ENCODE peak calls at places on chromosome 21, in five cellular contexts. S is heart left ventricle, V is keratinocyte, K is hepatocyte, I is pancreas. N is an unnamed sample.

GRCh38 chr21:37198989-37199924 is 67.9 kb downstream of the VPS26C start:
- DNase-seq in S (no peak), V (no peak), K (no peak), I (no peak), N (no peak)

GRCh38 chr21:45258476-45258875 is 29.2 kb downstream of the POFUT2 start:
- DNase-seq in S (no peak), V (no peak), K (no peak), I (peak; percentile 8), N (peak; percentile 64)

GRCh38 chr21:23578027-23578426 is 2029.3 kb downstream of the MRPL39 start:
- DNase-seq in S (no peak), V (no peak), K (no peak), I (no peak), N (no peak)

GRCh38 chr21:29299906-29300546 is 1.3 kb downstream of the BACH1 start:
- DNase-seq in S (peak; percentile 70), V (peak; percentile 92), K (peak; percentile 82), I (peak; percentile 30), N (peak; percentile 86)

GRCh38 chr21:30072496-30072895 is 94.1 kb downstream of the CLDN17 start:
- DNase-seq in S (no peak), V (peak; percentile 7), K (peak; percentile 58), I (peak; percentile 17), N (no peak)

GRCh38 chr21:29164330-29164942 is 34.0 kb downstream of the MAP3K7CL start:
- DNase-seq in S (no peak), V (no peak), K (peak; percentile 75), I (no peak), N (no peak)

GRCh38 chr21:33480481-33481103 is 818 bp upstream of the TMEM50B start:
- DNase-seq in S (no peak), V (no peak), K (no peak), I (no peak), N (no peak)

GRCh38 chr21:28230559-28230958 is 762.1 kb downstream of the LTN1 start:
- DNase-seq in S (no peak), V (no peak), K (no peak), I (no peak), N (no peak)

GRCh38 chr21:25186278-25186677 is 421.0 kb downstream of the MRPL39 start:
- DNase-seq in S (no peak), V (no peak), K (no peak), I (no peak), N (no peak)

GRCh38 chr21:34517491-34518245 is 5.7 kb upstream of the KCNE1 start:
- DNase-seq in S (no peak), V (no peak), K (no peak), I (no peak), N (no peak)

GRCh38 chr21:27831177-27831576 is 864.3 kb upstream of the ADAMTS5 start:
- DNase-seq in S (no peak), V (no peak), K (no peak), I (no peak), N (no peak)

GRCh38 chr21:42636931-42637601 is 16.4 kb upstream of the PDE9A start:
- DNase-seq in S (peak; percentile 10), V (no peak), K (no peak), I (no peak), N (peak; percentile 43)

GRCh38 chr21:25334046-25334730 is 273.1 kb downstream of the MRPL39 start:
- DNase-seq in S (no peak), V (no peak), K (no peak), I (no peak), N (no peak)

GRCh38 chr21:29318354-29318753 is 19.6 kb downstream of the BACH1 start:
- DNase-seq in S (no peak), V (no peak), K (no peak), I (peak; percentile 42), N (no peak)

DNA sequence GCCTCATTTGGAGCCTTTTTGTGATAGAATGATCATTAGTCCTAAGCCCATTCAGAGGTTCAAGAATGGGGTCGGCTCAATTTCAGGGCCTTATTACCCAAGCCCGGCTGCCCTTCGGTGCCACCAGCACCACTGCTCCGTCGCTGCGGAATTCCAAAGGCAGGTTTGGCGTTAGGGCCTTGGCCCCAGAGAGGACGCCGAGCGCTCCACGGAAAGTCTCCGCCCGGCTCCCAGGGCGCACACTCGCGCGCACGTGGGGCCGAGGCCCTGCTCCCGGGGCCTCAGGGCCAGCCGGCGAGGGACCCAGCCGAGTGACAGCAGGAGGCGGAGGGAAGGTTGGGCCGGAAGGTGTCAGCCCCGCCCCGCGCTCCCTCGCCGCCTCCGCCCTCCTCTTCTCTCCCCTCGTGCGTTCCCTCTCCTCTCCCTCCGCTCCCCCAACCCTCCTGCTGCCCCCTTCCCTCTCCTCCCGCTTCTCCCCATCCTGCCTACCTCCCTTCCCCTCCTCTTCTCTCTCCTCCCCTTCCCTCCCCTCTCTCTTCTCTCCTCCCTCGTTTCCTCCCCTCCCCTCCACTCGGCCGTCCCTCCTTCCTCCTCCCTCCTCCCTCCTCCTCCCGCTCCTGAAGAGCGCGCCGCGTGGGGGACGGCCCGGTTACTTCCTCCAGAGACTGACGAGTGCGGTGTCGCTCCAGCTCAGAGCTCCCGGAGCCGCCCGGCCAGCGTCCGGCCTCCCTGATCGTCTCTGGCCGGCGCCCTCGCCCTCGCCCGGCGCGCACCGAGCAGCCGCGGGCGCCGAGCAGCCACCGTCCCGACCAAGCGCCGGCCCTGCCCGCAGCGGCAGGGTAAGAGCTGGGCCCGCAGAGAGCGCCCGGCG is at the start of gene ETS2:
- DNase-seq in S (peak; percentile 96), V (no peak), K (peak; percentile 96), I (peak; percentile 87), N (peak; percentile 97)
- H3K36me3 ChIP-seq in S (no peaks in the 10 kb centered on the region), V (peaks cover 19% of the 10 kb centered on the region), K (no peaks in the 10 kb centered on the region), I (no peaks in the 10 kb centered on the region), N (peaks cover 23% of the 10 kb centered on the region)

DNA sequence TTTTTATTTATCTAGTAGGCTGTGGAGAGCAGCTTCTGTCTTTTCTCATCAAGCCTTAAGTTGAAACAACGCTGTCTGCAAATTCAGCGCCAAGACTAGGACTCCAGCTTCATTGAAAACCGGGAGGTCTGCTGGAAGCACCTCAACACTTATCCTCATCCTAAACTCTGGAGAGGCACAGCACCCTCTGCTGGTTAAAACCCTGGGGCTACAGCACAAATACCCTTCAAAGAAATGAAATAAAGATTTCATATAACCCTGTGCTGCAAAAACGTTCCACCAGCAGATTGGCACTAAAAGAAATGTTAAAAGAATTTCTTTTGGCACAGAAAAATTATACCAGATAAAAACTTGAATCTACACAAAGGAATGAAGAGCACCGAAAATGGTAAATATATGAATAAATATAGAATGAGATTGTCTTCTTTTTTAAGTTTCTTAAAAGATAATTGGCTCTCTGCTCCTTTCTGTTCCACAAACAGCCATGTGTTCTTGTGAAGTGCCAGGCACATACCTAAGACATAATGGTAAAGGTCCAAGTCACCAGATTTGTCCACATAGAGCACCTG is 227.7 kb upstream of the SAMSN1 start:
- DNase-seq in S (no peak), V (no peak), K (peak; percentile 35), I (peak; percentile 65), N (peak; percentile 63)
- TF ChIP-seq CTCF in S (peak; percentile 40), V (peak; percentile 53), K (peak; percentile 47), I (peak; percentile 35), N (peak; percentile 76)

DNA sequence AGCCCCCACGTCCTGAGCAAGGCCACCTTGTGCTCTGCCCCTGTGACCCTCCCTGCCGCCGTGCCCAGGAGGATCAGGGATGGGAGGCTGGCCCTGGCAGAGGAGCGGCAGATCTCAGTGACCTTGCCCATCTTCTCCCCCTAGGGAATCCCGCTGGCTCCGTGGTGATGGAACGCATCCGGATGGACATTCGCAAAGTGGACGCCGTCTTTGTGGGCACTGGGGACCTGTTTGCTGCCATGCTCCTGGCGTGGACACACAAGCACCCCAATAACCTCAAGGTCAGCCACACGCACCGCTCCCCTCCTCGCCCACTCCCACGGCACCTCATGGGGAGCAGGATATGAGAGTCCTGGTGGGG is 22.7 kb downstream of the CSTB start:
- DNase-seq in S (no peak), V (no peak), K (no peak), I (no peak), N (no peak)
- H3K36me3 ChIP-seq in S (no peaks in the 10 kb centered on the region), V (peaks cover 49% of the 10 kb centered on the region), K (peaks cover 1% of the 10 kb centered on the region), I (peaks cover 47% of the 10 kb centered on the region), N (no peaks in the 10 kb centered on the region)

GRCh38 chr21:19607983-19608668 is 1204.5 kb upstream of the TMPRSS15 start:
- DNase-seq in S (no peak), V (no peak), K (peak; percentile 11), I (peak; percentile 21), N (no peak)
- TF ChIP-seq CTCF in S (no peak), V (no peak), K (peak; percentile 8), I (no peak), N (no peak)

DNA sequence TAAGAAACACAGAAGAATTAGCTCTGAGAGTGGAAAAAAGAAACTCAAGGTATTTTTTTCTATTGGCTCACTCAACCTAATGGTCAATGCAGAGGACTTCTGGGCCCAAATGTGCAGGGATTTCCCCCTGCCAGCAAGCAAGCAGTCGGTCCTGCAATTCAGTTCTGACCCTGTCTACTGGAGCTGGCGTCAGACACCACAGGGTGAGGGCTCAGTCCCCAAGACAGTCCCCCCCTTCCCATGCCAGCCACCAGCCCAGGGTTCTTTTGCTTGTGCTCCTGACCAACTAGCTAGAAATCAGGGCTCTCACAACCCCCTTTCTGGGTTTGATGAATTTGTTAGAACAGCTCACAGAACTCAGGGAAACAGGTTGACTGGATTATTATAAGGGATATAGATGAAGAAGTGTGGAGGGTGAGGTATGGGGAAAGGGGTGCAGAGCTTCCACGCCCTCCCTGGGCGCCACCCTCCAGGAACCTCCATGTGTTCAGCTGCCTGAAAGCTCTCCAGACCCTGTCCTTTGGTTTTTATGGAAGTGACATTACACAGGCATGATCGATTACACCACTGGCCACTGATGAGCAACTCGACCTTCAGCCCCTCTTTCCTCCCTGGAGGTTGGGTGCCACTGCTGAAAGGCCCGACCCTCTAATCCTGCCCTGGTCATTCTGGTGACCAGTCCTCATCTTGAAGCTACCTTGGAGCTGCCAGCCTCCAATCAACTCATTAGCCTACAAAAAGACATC is 22.5 kb upstream of the PWP2 start:
- DNase-seq in S (no peak), V (no peak), K (no peak), I (no peak), N (no peak)
- H3K36me3 ChIP-seq in S (no peaks in the 10 kb centered on the region), V (peaks cover 46% of the 10 kb centered on the region), K (no peaks in the 10 kb centered on the region), I (peaks cover 32% of the 10 kb centered on the region), N (peaks cover 98% of the 10 kb centered on the region)

DNA sequence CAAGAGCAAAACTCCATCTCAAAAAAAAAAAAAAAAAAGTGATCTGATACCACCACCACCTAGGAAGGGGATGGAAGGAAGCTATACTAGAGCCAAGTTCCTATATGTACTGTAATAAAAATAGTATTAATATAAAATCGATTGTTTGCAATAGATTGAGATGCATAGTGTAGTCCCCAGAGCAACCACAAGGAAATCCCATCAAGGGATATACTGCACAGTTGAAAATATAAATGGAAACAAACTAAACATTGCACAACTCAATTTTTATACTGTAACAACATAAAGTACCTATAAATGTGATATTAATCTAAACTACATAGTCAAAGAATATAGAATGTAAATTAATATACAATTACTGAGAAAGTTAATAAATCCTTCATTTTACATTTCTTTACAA is 20.9 kb upstream of the PSMG1 start:
- DNase-seq in S (no peak), V (no peak), K (no peak), I (no peak), N (no peak)
- TF ChIP-seq CTCF in S (peak; percentile 27), V (no peak), K (no peak), I (no peak), N (no peak)

N was measured in spleen.